ENCODE peak calls at places on chromosomes 4 and X, in six cellular contexts. J is astrocyte, Y is A673, M is neural progenitor cell, V is psoas muscle, G is endothelial cell of umbilical vein. S is an unnamed sample. For H3K36me3, the result is how much of the 10 kb centered on the place peaks cover.

GRCh38 chr4:119020158-119020557 is 115.5 kb upstream of the MYOZ2 start:
- DNase-seq in G (no peak), M (no peak), Y (no peak), J (peak), V (no peak), S (no peak)

GRCh38 chrX:9538544-9539045 is 73.7 kb downstream of the TBL1X start:
- DNase-seq in G (no peak), V (no peak), J (no peak), Y (no peak), M (no peak), S (no peak)

GRCh38 chrX:143363419-143363818 is 153.9 kb downstream of the SPANXN3 start:
- DNase-seq in M (peak), G (no peak), J (no peak), V (no peak), Y (no peak), S (no peak)

GRCh38 chr4:103075894-103076776 is at the start of gene SLC9B2:
- DNase-seq in Y (peak), V (peak), M (peak), J (peak), G (peak), S (no peak)

GRCh38 chrX:38880460-38880859 is 79.2 kb downstream of the MID1IP1 start:
- DNase-seq in M (no peak), Y (no peak), V (no peak), J (peak), G (peak), S (no peak)

GRCh38 chrX:78103001-78103634 is 930 bp upstream of the PGK1 start:
- DNase-seq in Y (no peak), V (no peak), J (no peak), G (no peak), M (no peak), S (no peak)

GRCh38 chr4:78660559-78660958 is 109.0 kb downstream of the ANXA3 start:
- DNase-seq in Y (no peak), J (no peak), M (no peak), V (no peak), G (no peak), S (no peak)

GRCh38 chr4:175091649-175092048 is 173.5 kb downstream of the ADAM29 start:
- DNase-seq in V (no peak), G (no peak), J (no peak), Y (no peak), M (no peak), S (no peak)

GRCh38 chr4:6674500-6675149 is 19.1 kb upstream of the S100P start:
- DNase-seq in Y (peak), J (no peak), V (no peak), M (peak), G (peak), S (no peak)

GRCh38 chrX:97284531-97284930 is 400.8 kb downstream of the RPA4 start:
- DNase-seq in Y (no peak), V (no peak), M (no peak), J (no peak), G (no peak), S (no peak)

GRCh38 chrX:38669425-38669824 is 108.1 kb downstream of the TSPAN7 start:
- DNase-seq in Y (peak), J (no peak), V (no peak), G (no peak), M (no peak), S (no peak)

GRCh38 chr4:186942745-186943606 is 219.3 kb upstream of the FAT1 start:
- DNase-seq in Y (peak), G (no peak), V (no peak), J (no peak), M (peak), S (no peak)

GRCh38 chrX:45781901-45782553 is 581.4 kb upstream of the DIPK2B start:
- DNase-seq in G (peak), J (peak), Y (peak), M (peak), V (no peak), S (no peak)

GRCh38 chr4:57691370-57691769 is 581.2 kb upstream of the IGFBP7 start:
- DNase-seq in V (no peak), Y (no peak), J (no peak), G (no peak), M (no peak), S (no peak)

GRCh38 chrX:28498658-28499057 is 88.6 kb upstream of the IL1RAPL1 start:
- DNase-seq in M (peak), V (no peak), G (peak), J (peak), Y (no peak), S (no peak)

GRCh38 chrX:93673869-93674271 is at the start of gene FAM133A:
- DNase-seq in V (no peak), Y (peak), J (peak), G (no peak), M (no peak), S (no peak)

GRCh38 chr4:133102612-133103409 is 46.3 kb upstream of the PCDH10 start:
- DNase-seq in J (no peak), Y (no peak), V (no peak), G (no peak), M (peak), S (no peak)

GRCh38 chr4:133084421-133084820 is 64.7 kb upstream of the PCDH10 start:
- DNase-seq in Y (no peak), M (no peak), V (no peak), G (no peak), J (peak), S (no peak)

GRCh38 chr4:113153529-113154101 is 104.2 kb downstream of the ANK2 start:
- DNase-seq in G (no peak), M (no peak), Y (peak), J (no peak), V (no peak), S (no peak)

GRCh38 chrX:17743913-17744312 is 6.6 kb downstream of the SCML1 start:
- DNase-seq in M (no peak), Y (no peak), V (no peak), G (no peak), J (no peak), S (no peak)

GRCh38 chr4:114879916-114880315 is 233.5 kb downstream of the NDST4 start:
- DNase-seq in J (no peak), V (no peak), M (no peak), G (no peak), Y (no peak), S (no peak)

GRCh38 chr4:47000406-47000805 is 7.0 kb upstream of the GABRA4 start:
- DNase-seq in V (no peak), G (no peak), Y (no peak), J (no peak), M (no peak), S (no peak)

GRCh38 chrX:37405954-37406353 is 56.8 kb downstream of the PRRG1 start:
- DNase-seq in V (no peak), G (peak), M (no peak), Y (no peak), J (peak), S (no peak)

DNA sequence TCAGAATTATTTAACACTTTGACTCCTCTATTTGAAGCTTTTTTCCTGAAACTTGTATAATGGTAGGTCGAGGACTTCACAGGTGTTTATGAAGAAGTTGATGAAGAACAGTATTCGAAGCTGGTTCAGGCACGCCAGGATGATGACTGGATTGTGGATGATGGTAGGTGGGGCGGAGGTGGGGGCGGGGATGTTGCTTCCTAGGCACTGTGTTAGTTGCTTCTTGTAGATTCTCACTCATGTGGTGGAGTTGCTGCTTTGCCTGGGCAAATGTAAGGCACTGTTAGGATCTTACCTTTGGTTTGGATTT is 9.4 kb downstream of the POLA1 start:
- DNase-seq in V (no peak), G (no peak), Y (no peak), M (no peak), J (no peak), S (no peak)
- H3K36me3 ChIP-seq in V (under half), G (under half), Y (under half), M (under half), J (under half), S (under half)

GRCh38 chr4:2850966-2851782 is 7.5 kb downstream of the ADD1 start:
- DNase-seq in M (no peak), V (no peak), Y (no peak), J (peak), G (no peak), S (no peak)

GRCh38 chr4:2847297-2847871 is 3.7 kb downstream of the ADD1 start:
- DNase-seq in G (no peak), Y (no peak), J (no peak), V (no peak), M (no peak), S (no peak)

GRCh38 chr4:2852481-2852881 is 8.8 kb downstream of the ADD1 start:
- DNase-seq in Y (no peak), M (no peak), G (no peak), J (no peak), V (peak), S (no peak)

GRCh38 chr4:2848449-2848848 is 4.8 kb downstream of the ADD1 start:
- DNase-seq in V (no peak), Y (no peak), G (no peak), J (peak), M (no peak), S (no peak)

DNA sequence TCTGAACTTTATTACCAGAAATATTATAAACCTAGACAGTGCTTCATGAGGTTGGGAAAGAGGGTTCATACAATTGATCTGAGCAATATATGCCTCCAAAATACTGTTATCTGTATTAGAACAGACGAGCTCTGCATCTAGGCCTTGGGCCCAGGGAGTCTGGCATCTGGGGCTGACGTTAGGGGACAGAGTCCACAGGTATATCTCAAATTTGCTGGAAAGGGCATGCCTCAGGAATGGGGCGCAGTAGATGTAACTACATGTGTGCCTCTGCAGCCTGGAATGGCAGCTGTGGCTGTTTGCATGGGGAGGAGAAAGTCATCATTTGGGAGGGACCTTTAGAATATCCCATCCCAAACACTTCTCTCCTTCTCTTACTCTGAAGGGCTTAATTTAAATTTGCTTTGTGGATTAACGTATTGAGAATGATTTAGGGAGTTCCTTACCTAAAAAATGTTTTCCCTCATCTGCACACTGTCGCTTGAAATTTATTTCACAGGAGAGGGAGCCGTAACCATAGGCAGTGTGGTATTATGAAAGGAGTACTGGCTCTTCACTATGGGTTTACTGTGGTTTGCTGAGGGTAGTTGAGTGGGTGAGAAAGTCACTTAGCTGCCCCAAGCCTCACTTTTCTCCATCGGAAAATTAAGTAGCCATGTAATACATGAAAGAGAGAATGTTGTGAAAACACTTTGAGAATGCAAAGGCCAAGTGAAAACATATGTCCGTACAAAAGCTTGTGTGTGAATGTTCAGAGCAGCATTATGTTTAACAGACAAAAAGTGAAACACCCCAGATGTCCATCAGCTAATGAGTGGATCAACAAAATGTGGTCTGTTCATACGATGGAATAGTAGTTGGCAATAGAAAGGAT is 5.9 kb downstream of the ADD1 start:
- DNase-seq in G (no peak), J (no peak), V (no peak), M (no peak), Y (no peak), S (no peak)
- TF ChIP-seq CTCF in G (no peak), J (no peak), V (no peak), M (no peak), Y (no peak), S (no peak)

DNA sequence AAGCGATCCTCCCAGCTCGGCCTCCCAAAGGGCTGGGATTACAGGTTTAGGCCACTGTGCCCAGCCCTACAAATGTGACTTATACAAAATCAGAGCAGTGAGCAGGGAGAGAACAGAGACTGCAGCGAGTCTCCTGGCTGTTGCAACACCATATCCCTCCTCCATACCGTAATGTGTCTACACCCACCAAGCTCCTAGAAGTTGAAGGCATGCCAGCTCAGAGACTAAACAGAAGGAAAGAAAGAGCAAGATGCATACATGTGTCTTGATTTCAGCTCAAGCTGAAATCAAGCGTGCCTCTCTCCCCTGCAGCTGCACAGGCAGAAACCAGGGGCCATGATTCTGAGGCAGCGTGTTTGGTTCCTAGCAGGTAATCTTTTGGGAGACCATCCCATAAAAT is 34.7 kb downstream of the AFAP1 start:
- DNase-seq in V (no peak), Y (peak), M (no peak), G (no peak), J (peak), S (no peak)
- H3K27ac ChIP-seq in V (no peak), Y (peak), M (no peak), G (peak), J (peak), S (peak)

GRCh38 chrX:153352858-153353257 is 18.9 kb downstream of the ZNF275 start:
- DNase-seq in G (no peak), M (no peak), V (no peak), Y (no peak), J (no peak), S (no peak)

GRCh38 chrX:153351981-153352380 is 18.0 kb downstream of the ZNF275 start:
- DNase-seq in J (no peak), Y (no peak), M (no peak), V (no peak), G (no peak), S (no peak)

GRCh38 chrX:153347530-153347929 is 13.6 kb downstream of the ZNF275 start:
- DNase-seq in G (no peak), M (no peak), J (no peak), V (no peak), Y (no peak), S (no peak)

GRCh38 chrX:153348421-153348820 is 14.5 kb downstream of the ZNF275 start:
- DNase-seq in G (no peak), J (no peak), V (no peak), M (no peak), Y (no peak), S (no peak)

GRCh38 chrX:153349952-153350351 is 16.0 kb downstream of the ZNF275 start:
- DNase-seq in G (no peak), J (no peak), M (no peak), Y (no peak), V (no peak), S (no peak)
- H3K36me3 ChIP-seq in G (under half), J (under half), M (under half), Y (under half), V (under half), S (under half)